ENCODE peak calls at places on chromosomes 2 and 18, in nine cellular contexts. One of them, this sample, is unnamed.

GRCh38 chr2:217279130-217279529 is 419.3 kb upstream of the TNP1 start:
- DNase-seq in upper lobe of right lung: no peak
- DNase-seq in transverse colon: no peak
- DNase-seq in adipocyte: no peak
- DNase-seq in MM.1S: no peak
- DNase-seq in Panc1: no peak
- DNase-seq in GM06990: no peak
- DNase-seq in IMR-90: peak; percentile 59
- DNase-seq in prostate gland: no peak
- DNase-seq in this sample: no peak

GRCh38 chr2:9889812-9890261 is 46.6 kb downstream of the TAF1B start:
- DNase-seq in upper lobe of right lung: no peak
- DNase-seq in MM.1S: no peak
- DNase-seq in adipocyte: no peak
- DNase-seq in Panc1: no peak
- DNase-seq in prostate gland: no peak
- DNase-seq in GM06990: no peak
- DNase-seq in transverse colon: no peak
- DNase-seq in IMR-90: peak; percentile 25
- DNase-seq in this sample: no peak

GRCh38 chr2:49715597-49715996 is 561.3 kb upstream of the FSHR start:
- DNase-seq in adipocyte: no peak
- DNase-seq in Panc1: no peak
- DNase-seq in transverse colon: no peak
- DNase-seq in prostate gland: no peak
- DNase-seq in MM.1S: no peak
- DNase-seq in upper lobe of right lung: no peak
- DNase-seq in IMR-90: no peak
- DNase-seq in GM06990: no peak
- DNase-seq in this sample: no peak

GRCh38 chr2:10208736-10209135 is 86.2 kb downstream of the RRM2 start:
- DNase-seq in GM06990: no peak
- DNase-seq in transverse colon: no peak
- DNase-seq in upper lobe of right lung: no peak
- DNase-seq in adipocyte: no peak
- DNase-seq in IMR-90: no peak
- DNase-seq in prostate gland: no peak
- DNase-seq in Panc1: no peak
- DNase-seq in MM.1S: no peak
- DNase-seq in this sample: no peak

GRCh38 chr2:222568866-222569265 is 87.0 kb downstream of the FARSB start:
- DNase-seq in adipocyte: peak; percentile 87
- DNase-seq in GM06990: no peak
- DNase-seq in MM.1S: no peak
- DNase-seq in IMR-90: peak; percentile 85
- DNase-seq in prostate gland: peak; percentile 74
- DNase-seq in upper lobe of right lung: no peak
- DNase-seq in transverse colon: no peak
- DNase-seq in Panc1: no peak
- DNase-seq in this sample: no peak

GRCh38 chr18:35344736-35345459 is 678 bp upstream of the ZNF24 start:
- DNase-seq in GM06990: no peak
- DNase-seq in MM.1S: no peak
- DNase-seq in transverse colon: no peak
- DNase-seq in adipocyte: no peak
- DNase-seq in upper lobe of right lung: no peak
- DNase-seq in prostate gland: no peak
- DNase-seq in IMR-90: no peak
- DNase-seq in Panc1: no peak
- DNase-seq in this sample: no peak

GRCh38 chr2:158690823-158691222 is 104.3 kb upstream of the DAPL1 start:
- DNase-seq in adipocyte: no peak
- DNase-seq in Panc1: no peak
- DNase-seq in prostate gland: no peak
- DNase-seq in transverse colon: no peak
- DNase-seq in IMR-90: no peak
- DNase-seq in MM.1S: no peak
- DNase-seq in upper lobe of right lung: no peak
- DNase-seq in GM06990: no peak
- DNase-seq in this sample: no peak

GRCh38 chr18:23330423-23330822 is 122.7 kb upstream of the RIOK3 start:
- DNase-seq in Panc1: no peak
- DNase-seq in IMR-90: no peak
- DNase-seq in MM.1S: no peak
- DNase-seq in upper lobe of right lung: peak; percentile 71
- DNase-seq in adipocyte: no peak
- DNase-seq in transverse colon: peak; percentile 44
- DNase-seq in GM06990: peak; percentile 47
- DNase-seq in prostate gland: no peak
- DNase-seq in this sample: no peak

DNA sequence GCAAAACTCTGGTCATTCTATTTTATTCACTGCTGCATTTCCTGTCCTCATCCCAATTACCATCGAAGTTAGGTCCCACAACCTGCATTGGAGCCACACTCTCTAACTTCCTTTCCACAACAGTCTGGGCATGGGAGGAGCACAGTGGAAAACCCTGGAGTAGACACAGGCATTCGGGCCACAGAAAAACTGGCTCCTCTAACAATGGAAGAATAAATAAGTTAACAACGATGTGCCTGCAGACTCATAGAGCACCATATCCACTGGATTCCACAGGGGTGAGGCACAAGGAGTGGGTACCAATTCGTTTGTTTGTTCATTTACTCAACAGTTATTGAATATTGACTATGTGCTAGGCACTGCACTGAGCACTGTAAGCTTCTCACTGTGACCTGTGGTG is 154.1 kb upstream of the PGAP1 start:
- DNase-seq in transverse colon: no peak
- DNase-seq in MM.1S: no peak
- DNase-seq in GM06990: no peak
- DNase-seq in adipocyte: no peak
- DNase-seq in prostate gland: no peak
- DNase-seq in Panc1: no peak
- DNase-seq in upper lobe of right lung: no peak
- DNase-seq in IMR-90: no peak
- DNase-seq in this sample: no peak
- H3K36me3 ChIP-seq in transverse colon: no peaks in the 10 kb centered on the region
- H3K36me3 ChIP-seq in MM.1S: peaks cover 3% of the 10 kb centered on the region
- H3K36me3 ChIP-seq in GM06990: peaks cover 12% of the 10 kb centered on the region
- H3K36me3 ChIP-seq in adipocyte: peaks cover 5% of the 10 kb centered on the region
- H3K36me3 ChIP-seq in prostate gland: no peaks in the 10 kb centered on the region
- H3K36me3 ChIP-seq in Panc1: no peaks in the 10 kb centered on the region
- H3K36me3 ChIP-seq in upper lobe of right lung: peaks cover 37% of the 10 kb centered on the region
- H3K36me3 ChIP-seq in IMR-90: no peaks in the 10 kb centered on the region
- H3K36me3 ChIP-seq in this sample: peaks cover 8% of the 10 kb centered on the region

GRCh38 chr18:3139406-3139805 is 80.4 kb downstream of the MYOM1 start:
- DNase-seq in MM.1S: no peak
- DNase-seq in prostate gland: no peak
- DNase-seq in upper lobe of right lung: no peak
- DNase-seq in GM06990: no peak
- DNase-seq in IMR-90: no peak
- DNase-seq in adipocyte: no peak
- DNase-seq in transverse colon: no peak
- DNase-seq in Panc1: no peak
- DNase-seq in this sample: no peak
- H3K36me3 ChIP-seq in MM.1S: no peaks in the 10 kb centered on the region
- H3K36me3 ChIP-seq in prostate gland: no peaks in the 10 kb centered on the region
- H3K36me3 ChIP-seq in upper lobe of right lung: no peaks in the 10 kb centered on the region
- H3K36me3 ChIP-seq in GM06990: no peaks in the 10 kb centered on the region
- H3K36me3 ChIP-seq in IMR-90: no peaks in the 10 kb centered on the region
- H3K36me3 ChIP-seq in adipocyte: peaks cover 14% of the 10 kb centered on the region
- H3K36me3 ChIP-seq in transverse colon: no peaks in the 10 kb centered on the region
- H3K36me3 ChIP-seq in Panc1: no peaks in the 10 kb centered on the region
- H3K36me3 ChIP-seq in this sample: no peaks in the 10 kb centered on the region

DNA sequence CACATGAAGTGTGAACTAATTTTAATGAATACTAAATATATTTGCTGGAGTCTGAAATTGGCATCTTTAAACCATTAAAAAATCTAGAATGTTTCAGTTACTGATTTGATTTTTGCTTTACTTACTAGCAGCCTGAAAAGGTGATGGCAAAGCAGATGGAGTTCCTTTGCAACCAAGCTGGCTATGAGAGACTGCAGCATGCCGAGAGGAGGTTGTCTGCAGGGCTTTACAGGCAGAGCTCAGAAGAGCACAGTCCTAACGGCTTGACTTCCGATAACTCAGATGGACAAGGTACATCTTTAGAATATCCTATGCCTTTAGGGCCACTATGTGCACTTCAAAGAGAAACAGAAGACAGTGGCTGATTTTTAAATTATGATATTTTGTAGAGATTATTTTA is 36.5 kb downstream of the NAB1 start:
- DNase-seq in MM.1S: no peak
- DNase-seq in transverse colon: no peak
- DNase-seq in prostate gland: no peak
- DNase-seq in Panc1: no peak
- DNase-seq in adipocyte: no peak
- DNase-seq in GM06990: no peak
- DNase-seq in upper lobe of right lung: no peak
- DNase-seq in IMR-90: no peak
- DNase-seq in this sample: no peak
- H3K36me3 ChIP-seq in MM.1S: no peaks in the 10 kb centered on the region
- H3K36me3 ChIP-seq in transverse colon: no peaks in the 10 kb centered on the region
- H3K36me3 ChIP-seq in prostate gland: no peaks in the 10 kb centered on the region
- H3K36me3 ChIP-seq in Panc1: peaks cover 16% of the 10 kb centered on the region
- H3K36me3 ChIP-seq in adipocyte: peaks cover 27% of the 10 kb centered on the region
- H3K36me3 ChIP-seq in GM06990: peaks cover 2% of the 10 kb centered on the region
- H3K36me3 ChIP-seq in upper lobe of right lung: peaks cover 52% of the 10 kb centered on the region
- H3K36me3 ChIP-seq in IMR-90: peaks cover 9% of the 10 kb centered on the region
- H3K36me3 ChIP-seq in this sample: peaks cover 25% of the 10 kb centered on the region

GRCh38 chr2:233839447-233839820 is 14.9 kb downstream of the HJURP start:
- DNase-seq in GM06990: no peak
- DNase-seq in IMR-90: no peak
- DNase-seq in Panc1: no peak
- DNase-seq in upper lobe of right lung: peak; percentile 46
- DNase-seq in MM.1S: no peak
- DNase-seq in transverse colon: no peak
- DNase-seq in adipocyte: no peak
- DNase-seq in prostate gland: no peak
- DNase-seq in this sample: no peak

GRCh38 chr2:233838726-233839446 is 15.4 kb downstream of the HJURP start:
- DNase-seq in prostate gland: no peak
- DNase-seq in adipocyte: no peak
- DNase-seq in upper lobe of right lung: peak; percentile 26
- DNase-seq in GM06990: no peak
- DNase-seq in Panc1: no peak
- DNase-seq in IMR-90: no peak
- DNase-seq in transverse colon: no peak
- DNase-seq in MM.1S: no peak
- DNase-seq in this sample: no peak

GRCh38 chr2:233840520-233840919 is 13.8 kb downstream of the HJURP start:
- DNase-seq in adipocyte: no peak
- DNase-seq in prostate gland: no peak
- DNase-seq in MM.1S: no peak
- DNase-seq in GM06990: no peak
- DNase-seq in IMR-90: no peak
- DNase-seq in Panc1: no peak
- DNase-seq in transverse colon: no peak
- DNase-seq in upper lobe of right lung: peak; percentile 12
- DNase-seq in this sample: no peak

GRCh38 chr2:233838251-233838650 is 16.1 kb downstream of the HJURP start:
- DNase-seq in IMR-90: no peak
- DNase-seq in GM06990: no peak
- DNase-seq in MM.1S: no peak
- DNase-seq in Panc1: no peak
- DNase-seq in adipocyte: no peak
- DNase-seq in prostate gland: no peak
- DNase-seq in transverse colon: peak; percentile 4
- DNase-seq in upper lobe of right lung: no peak
- DNase-seq in this sample: no peak

DNA sequence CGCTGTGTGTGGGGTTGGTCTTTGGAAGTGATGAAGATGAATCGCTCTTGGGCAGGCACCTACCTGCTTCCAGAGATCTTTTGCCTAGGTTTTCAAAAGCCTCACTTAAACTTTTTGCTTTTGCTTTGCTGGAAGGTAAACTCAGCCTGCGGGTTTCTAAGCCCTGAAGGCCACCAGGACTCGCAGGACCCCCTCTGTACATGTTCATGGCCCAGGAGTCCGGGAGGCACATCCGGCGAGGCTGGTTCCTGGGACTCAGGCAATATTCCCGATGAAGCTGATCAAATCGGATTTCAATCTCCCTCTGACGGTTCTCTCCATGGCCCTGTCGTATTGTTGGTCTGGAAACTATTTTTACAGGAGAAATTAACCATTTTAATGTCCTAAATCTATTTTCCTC is 13.2 kb downstream of the HJURP start:
- DNase-seq in upper lobe of right lung: peak; percentile 37
- DNase-seq in IMR-90: no peak
- DNase-seq in transverse colon: no peak
- DNase-seq in GM06990: no peak
- DNase-seq in prostate gland: no peak
- DNase-seq in Panc1: no peak
- DNase-seq in MM.1S: no peak
- DNase-seq in adipocyte: no peak
- DNase-seq in this sample: no peak
- H3K36me3 ChIP-seq in upper lobe of right lung: no peaks in the 10 kb centered on the region
- H3K36me3 ChIP-seq in IMR-90: peaks cover 22% of the 10 kb centered on the region
- H3K36me3 ChIP-seq in transverse colon: no peaks in the 10 kb centered on the region
- H3K36me3 ChIP-seq in GM06990: peaks cover 40% of the 10 kb centered on the region
- H3K36me3 ChIP-seq in prostate gland: no peaks in the 10 kb centered on the region
- H3K36me3 ChIP-seq in Panc1: peaks cover 46% of the 10 kb centered on the region
- H3K36me3 ChIP-seq in MM.1S: peaks cover 33% of the 10 kb centered on the region
- H3K36me3 ChIP-seq in adipocyte: no peaks in the 10 kb centered on the region
- H3K36me3 ChIP-seq in this sample: peaks cover 100% of the 10 kb centered on the region

GRCh38 chr2:239085201-239085992 is 237.5 kb downstream of the TWIST2 start:
- DNase-seq in MM.1S: no peak
- DNase-seq in IMR-90: no peak
- DNase-seq in prostate gland: no peak
- DNase-seq in Panc1: no peak
- DNase-seq in GM06990: no peak
- DNase-seq in adipocyte: no peak
- DNase-seq in transverse colon: no peak
- DNase-seq in upper lobe of right lung: no peak
- DNase-seq in this sample: no peak
- H3K36me3 ChIP-seq in MM.1S: no peaks in the 10 kb centered on the region
- H3K36me3 ChIP-seq in IMR-90: peaks cover 46% of the 10 kb centered on the region
- H3K36me3 ChIP-seq in prostate gland: no peaks in the 10 kb centered on the region
- H3K36me3 ChIP-seq in Panc1: no peaks in the 10 kb centered on the region
- H3K36me3 ChIP-seq in GM06990: no peaks in the 10 kb centered on the region
- H3K36me3 ChIP-seq in adipocyte: peaks cover 29% of the 10 kb centered on the region
- H3K36me3 ChIP-seq in transverse colon: no peaks in the 10 kb centered on the region
- H3K36me3 ChIP-seq in upper lobe of right lung: peaks cover 37% of the 10 kb centered on the region
- H3K36me3 ChIP-seq in this sample: no peaks in the 10 kb centered on the region

GRCh38 chr2:151071382-151071781 is 190.3 kb downstream of the RBM43 start:
- DNase-seq in IMR-90: peak; percentile 67
- DNase-seq in GM06990: no peak
- DNase-seq in upper lobe of right lung: no peak
- DNase-seq in adipocyte: peak; percentile 67
- DNase-seq in MM.1S: no peak
- DNase-seq in transverse colon: no peak
- DNase-seq in Panc1: no peak
- DNase-seq in prostate gland: no peak
- DNase-seq in this sample: peak; percentile 59
- H3K36me3 ChIP-seq in IMR-90: no peaks in the 10 kb centered on the region
- H3K36me3 ChIP-seq in GM06990: no peaks in the 10 kb centered on the region
- H3K36me3 ChIP-seq in upper lobe of right lung: no peaks in the 10 kb centered on the region
- H3K36me3 ChIP-seq in adipocyte: no peaks in the 10 kb centered on the region
- H3K36me3 ChIP-seq in MM.1S: no peaks in the 10 kb centered on the region
- H3K36me3 ChIP-seq in transverse colon: no peaks in the 10 kb centered on the region
- H3K36me3 ChIP-seq in Panc1: no peaks in the 10 kb centered on the region
- H3K36me3 ChIP-seq in prostate gland: no peaks in the 10 kb centered on the region
- H3K36me3 ChIP-seq in this sample: no peaks in the 10 kb centered on the region

GRCh38 chr2:118003396-118003824 is 10.5 kb downstream of the CCDC93 start:
- DNase-seq in IMR-90: peak; percentile 85
- DNase-seq in transverse colon: peak; percentile 44
- DNase-seq in adipocyte: peak; percentile 94
- DNase-seq in upper lobe of right lung: no peak
- DNase-seq in GM06990: peak; percentile 56
- DNase-seq in Panc1: peak; percentile 56
- DNase-seq in MM.1S: peak; percentile 82
- DNase-seq in prostate gland: peak; percentile 74
- DNase-seq in this sample: peak; percentile 84
- H3K36me3 ChIP-seq in IMR-90: peaks cover 35% of the 10 kb centered on the region
- H3K36me3 ChIP-seq in transverse colon: no peaks in the 10 kb centered on the region
- H3K36me3 ChIP-seq in adipocyte: peaks cover 83% of the 10 kb centered on the region
- H3K36me3 ChIP-seq in upper lobe of right lung: peaks cover 95% of the 10 kb centered on the region
- H3K36me3 ChIP-seq in GM06990: peaks cover 13% of the 10 kb centered on the region
- H3K36me3 ChIP-seq in Panc1: peaks cover 21% of the 10 kb centered on the region
- H3K36me3 ChIP-seq in MM.1S: peaks cover 19% of the 10 kb centered on the region
- H3K36me3 ChIP-seq in prostate gland: no peaks in the 10 kb centered on the region
- H3K36me3 ChIP-seq in this sample: peaks cover 56% of the 10 kb centered on the region

This sample was measured in A673.